ENCODE peak calls at places on chromosomes 12 and 14, in nine cellular contexts. G, I, D, C, P, U, F, N and B are unnamed samples.

GRCh38 chr12:27852117-27852516 is 72.1 kb upstream of the MANSC4 start:
- DNase-seq in C (no peak), I (no peak), U (no peak), N (no peak), F (no peak), G (no peak), P (no peak), D (no peak), B (no peak)

GRCh38 chr12:131458931-131459575 is 251.8 kb upstream of the SFSWAP start:
- DNase-seq in D (no peak), N (peak; percentile 54), I (no peak), U (no peak), C (no peak), G (no peak), P (no peak), F (no peak), B (no peak)

GRCh38 chr14:47438650-47439140 is 236.7 kb downstream of the MDGA2 start:
- DNase-seq in P (no peak), G (no peak), I (no peak), N (no peak), C (no peak), U (peak; percentile 0), F (no peak), D (no peak), B (no peak)

GRCh38 chr12:49346659-49347306 is at the start of gene DNAJC22:
- DNase-seq in P (no peak), G (no peak), F (no peak), D (no peak), U (peak; percentile 42), C (no peak), I (no peak), N (no peak), B (no peak)

GRCh38 chr12:42893196-42893595 is 303.6 kb upstream of the PRICKLE1 start:
- DNase-seq in U (no peak), I (no peak), N (no peak), D (no peak), G (no peak), F (no peak), P (no peak), C (no peak), B (no peak)

GRCh38 chr12:76065917-76066316 is 18.6 kb downstream of the NAP1L1 start:
- DNase-seq in D (no peak), C (no peak), G (no peak), I (no peak), F (no peak), N (no peak), U (no peak), P (no peak), B (no peak)

GRCh38 chr12:3320881-3321509 is 170.0 kb upstream of the PRMT8 start:
- DNase-seq in D (no peak), C (no peak), I (peak; percentile 67), F (no peak), P (no peak), N (no peak), G (no peak), U (no peak), B (peak; percentile 27)

GRCh38 chr14:37969511-37969979 is 238.2 kb upstream of the SSTR1 start:
- DNase-seq in U (no peak), N (no peak), C (no peak), G (no peak), D (no peak), F (no peak), I (peak; percentile 70), P (no peak), B (no peak)

GRCh38 chr12:12979731-12980259 is 20.3 kb downstream of the HEBP1 start:
- DNase-seq in C (no peak), P (no peak), N (peak; percentile 72), U (peak; percentile 95), D (peak; percentile 28), F (no peak), I (no peak), G (no peak), B (no peak)

GRCh38 chr14:72965249-72965648 is 39.0 kb downstream of the DCAF4 start:
- DNase-seq in G (no peak), U (peak; percentile 22), F (no peak), D (no peak), N (no peak), C (no peak), I (no peak), P (no peak), B (no peak)

GRCh38 chr12:109126781-109127180 is 10.4 kb downstream of the ACACB start:
- DNase-seq in G (no peak), P (no peak), C (no peak), U (peak; percentile 85), N (no peak), D (no peak), F (no peak), I (no peak), B (no peak)

GRCh38 chr12:112328411-112329124 is 53.7 kb downstream of the HECTD4 start:
- DNase-seq in C (no peak), G (no peak), P (no peak), I (no peak), N (no peak), U (peak; percentile 22), F (no peak), D (no peak), B (no peak)

DNA sequence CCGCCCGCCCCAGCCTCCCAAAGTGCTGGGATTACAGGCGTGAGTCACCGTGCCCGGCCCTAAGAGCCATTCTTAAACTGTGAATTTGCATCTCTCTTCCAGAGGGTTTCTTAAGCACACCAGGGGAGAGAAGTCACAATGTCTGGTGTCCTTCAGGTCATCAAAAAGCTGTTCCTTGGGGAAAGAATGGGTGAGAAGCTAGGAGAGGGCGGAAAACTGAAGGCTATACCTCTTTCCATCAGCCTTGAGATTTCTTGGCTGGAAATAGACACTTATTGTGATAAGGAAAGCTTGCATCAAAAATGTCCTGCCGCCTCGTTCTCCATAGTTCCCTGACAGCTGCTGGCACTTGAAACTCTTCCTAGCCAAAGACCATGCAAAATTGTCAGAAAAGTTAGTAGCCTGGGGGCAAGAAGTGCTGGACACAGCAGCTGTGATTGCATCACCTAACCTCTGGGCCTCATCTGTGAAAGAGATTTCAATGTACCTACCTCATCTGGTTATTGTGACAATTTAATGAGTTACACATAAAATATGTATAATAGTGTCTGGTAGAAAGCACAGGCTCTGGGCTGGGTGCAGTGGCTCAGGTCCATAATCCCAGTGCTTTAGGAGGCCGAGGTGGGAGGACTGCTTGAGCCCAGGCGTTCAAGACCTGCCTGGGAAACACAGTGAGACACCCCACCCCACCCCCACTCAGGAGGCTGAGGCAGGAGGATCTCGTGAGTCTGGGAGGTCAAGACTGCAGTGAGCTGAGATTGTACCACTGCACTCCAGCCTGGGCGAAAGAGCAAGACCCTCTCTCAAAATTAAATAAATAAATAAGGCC is 9.7 kb upstream of the UBC start:
- DNase-seq in P (no peak), F (no peak), G (no peak), N (no peak), C (peak; percentile 77), U (peak; percentile 61), D (no peak), I (no peak), B (no peak)
- H3K27ac ChIP-seq in P (no peak overlapping the region), F (no peak overlapping the region), G (no peak overlapping the region), N (no peak overlapping the region), C (peak overlapping the region; percentile 100), U (peak overlapping the region; percentile 17), D (no peak overlapping the region), I (no peak overlapping the region), B (no peak overlapping the region)

GRCh38 chr12:51320695-51321320 is 3.2 kb downstream of the BIN2 start:
- DNase-seq in G (no peak), P (no peak), D (no peak), N (no peak), C (no peak), F (no peak), I (no peak), U (peak; percentile 43), B (no peak)

GRCh38 chr12:51323317-51323960 is 535 bp downstream of the BIN2 start:
- DNase-seq in G (no peak), F (peak; percentile 71), C (no peak), D (no peak), U (no peak), N (peak; percentile 64), P (peak; percentile 55), I (no peak), B (no peak)

GRCh38 chr12:51323966-51324895 is at the start of gene BIN2:
- DNase-seq in P (peak; percentile 72), U (no peak), G (no peak), D (no peak), C (no peak), I (peak; percentile 13), F (peak; percentile 79), N (peak; percentile 70), B (peak; percentile 85)

GRCh38 chr12:51321882-51322281 is 2.1 kb downstream of the BIN2 start:
- DNase-seq in C (no peak), G (no peak), U (no peak), I (no peak), D (no peak), F (no peak), P (no peak), N (no peak), B (no peak)

DNA sequence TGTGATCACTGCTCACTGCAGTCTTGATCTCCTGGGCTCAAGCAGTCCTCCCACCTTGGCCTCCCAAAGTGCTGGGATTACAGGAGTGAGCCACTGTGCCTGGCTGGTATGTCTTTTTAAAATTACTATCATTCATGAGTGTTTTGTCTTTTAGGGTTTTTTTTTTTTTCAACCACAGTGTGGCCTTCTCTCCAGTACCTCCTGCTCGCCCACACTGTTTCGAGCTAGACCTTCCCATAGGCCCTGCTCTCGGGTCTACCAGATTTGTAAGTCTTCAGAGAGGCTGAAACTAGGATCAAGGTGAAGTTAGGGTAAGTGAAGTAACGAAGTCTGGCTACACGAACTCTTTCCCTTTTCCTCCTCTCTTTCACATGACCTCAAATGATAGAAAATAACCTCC is 1.5 kb downstream of the BIN2 start:
- DNase-seq in G (no peak), D (no peak), I (no peak), N (no peak), F (no peak), U (no peak), C (no peak), P (no peak), B (no peak)
- H3K27ac ChIP-seq in G (no peak overlapping the region), D (no peak overlapping the region), I (no peak overlapping the region), N (no peak overlapping the region), F (peak overlapping the region; percentile 94), U (no peak overlapping the region), C (no peak overlapping the region), P (peak overlapping the region; percentile 92), B (peak overlapping the region; percentile 89)

GRCh38 chr12:1993871-1994371 is 10.3 kb downstream of the DCP1B start:
- DNase-seq in N (no peak), D (no peak), I (no peak), C (no peak), F (peak; percentile 41), G (no peak), P (no peak), U (peak; percentile 64), B (no peak)
- H3K27ac ChIP-seq in N (no peak overlapping the region), D (no peak overlapping the region), I (no peak overlapping the region), C (peak overlapping the region; percentile 49), F (peak overlapping the region; percentile 29), G (no peak overlapping the region), P (no peak overlapping the region), U (no peak overlapping the region), B (peak overlapping the region; percentile 51)

DNA sequence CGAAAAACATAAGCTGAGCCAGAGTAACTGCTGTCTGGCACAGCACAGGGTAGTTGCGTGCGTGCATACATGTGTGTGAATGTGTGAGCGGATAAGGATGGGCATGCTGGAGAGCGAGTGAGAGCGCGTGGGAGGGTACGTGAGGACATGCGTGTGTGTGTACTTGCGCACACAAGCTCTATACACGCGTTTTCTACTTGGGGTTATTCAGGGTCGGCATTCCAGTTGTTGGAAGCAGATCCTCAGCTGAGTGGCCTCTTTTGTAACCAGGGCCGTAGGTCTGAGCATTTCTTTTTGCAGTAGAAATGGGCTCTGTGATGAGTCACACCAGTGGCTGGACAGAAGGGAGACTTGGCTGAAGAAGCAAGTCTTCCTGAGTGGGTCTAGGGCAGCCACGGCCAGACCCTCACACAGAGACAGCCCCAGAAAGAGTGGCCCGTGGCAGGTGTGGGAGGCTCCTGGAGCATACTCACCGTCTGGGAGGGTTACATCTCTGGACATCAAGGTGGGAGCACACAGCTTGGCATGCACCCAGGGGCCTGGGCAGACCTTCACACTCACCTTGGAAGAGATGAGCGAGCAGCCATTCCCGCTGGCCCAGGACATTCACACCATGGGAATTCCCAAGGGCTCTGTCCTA is 78.0 kb downstream of the LRRC74A start:
- DNase-seq in F (no peak), G (no peak), P (no peak), C (no peak), U (peak; percentile 96), N (peak; percentile 77), I (peak; percentile 31), D (peak; percentile 52), B (no peak)
- H3K27ac ChIP-seq in F (no peak overlapping the region), G (no peak overlapping the region), P (no peak overlapping the region), C (peak overlapping the region; percentile 82), U (no peak overlapping the region), N (peak overlapping the region; percentile 69), I (no peak overlapping the region), D (no peak overlapping the region), B (peak overlapping the region; percentile 81)